ENCODE peak calls at places on chromosome 4, in four cellular contexts. H is uterus, U is A673, F is left ventricle myocardium inferior. I is an unnamed sample.

GRCh38 chr4:55385201-55385649 is 10.5 kb upstream of the TMEM165 start:
- DNase-seq in H (no peak), U (no peak), F (no peak), I (no peak)

GRCh38 chr4:186304816-186305520 is 39.0 kb downstream of the F11 start:
- DNase-seq in H (no peak), U (peak), F (no peak), I (no peak)

GRCh38 chr4:6506616-6507140 is 34.3 kb upstream of the PPP2R2C start:
- DNase-seq in H (no peak), U (no peak), F (no peak), I (no peak)

GRCh38 chr4:39950861-39951481 is 26.7 kb downstream of the PDS5A start:
- DNase-seq in H (no peak), U (no peak), F (no peak), I (no peak)

GRCh38 chr4:139669859-139670258 is 4.2 kb downstream of the MGST2 start:
- DNase-seq in H (no peak), U (no peak), F (no peak), I (no peak)

GRCh38 chr4:17138847-17139246 is 240.4 kb upstream of the LDB2 start:
- DNase-seq in H (no peak), U (no peak), F (no peak), I (no peak)

GRCh38 chr4:68375667-68376559 is 26.0 kb upstream of the YTHDC1 start:
- DNase-seq in H (no peak), U (peak), F (no peak), I (peak)

GRCh38 chr4:128803783-128804182 is 5.7 kb upstream of the JADE1 start:
- DNase-seq in H (no peak), U (no peak), F (no peak), I (no peak)

GRCh38 chr4:124953059-124953850 is 240.7 kb upstream of the ANKRD50 start:
- DNase-seq in H (no peak), U (peak), F (no peak), I (no peak)

GRCh38 chr4:186725422-186726149 is 1.9 kb upstream of the FAT1 start:
- DNase-seq in H (peak), U (peak), F (peak), I (peak)

GRCh38 chr4:74156521-74156920 is 1.4 kb upstream of the MTHFD2L start:
- DNase-seq in H (no peak), U (no peak), F (no peak), I (no peak)

GRCh38 chr4:26782830-26783202 is 77.8 kb upstream of the STIM2 start:
- DNase-seq in H (no peak), U (no peak), F (no peak), I (no peak)

GRCh38 chr4:78532046-78532445 is 19.5 kb upstream of the ANXA3 start:
- DNase-seq in H (no peak), U (no peak), F (no peak), I (no peak)

GRCh38 chr4:173446416-173446815 is 47.5 kb upstream of the SCRG1 start:
- DNase-seq in H (no peak), U (no peak), F (no peak), I (no peak)

GRCh38 chr4:111323916-111324315 is 701.0 kb upstream of the PITX2 start:
- DNase-seq in H (no peak), U (no peak), F (no peak), I (no peak)

GRCh38 chr4:14844059-14844458 is 158.2 kb upstream of the CPEB2 start:
- DNase-seq in H (no peak), U (no peak), F (no peak), I (no peak)
- TF ChIP-seq CTCF in H (no peak), U (no peak), F (no peak), I (no peak)

GRCh38 chr4:44495136-44495535 is 46.5 kb upstream of the KCTD8 start:
- DNase-seq in H (no peak), U (no peak), F (no peak), I (no peak)

GRCh38 chr4:44493924-44494323 is 45.3 kb upstream of the KCTD8 start:
- DNase-seq in H (no peak), U (peak), F (no peak), I (no peak)
- TF ChIP-seq CTCF in H (no peak), U (peak), F (peak), I (no peak)

GRCh38 chr4:102705391-102705935 is 55.3 kb downstream of the MANBA start:
- DNase-seq in H (no peak), U (no peak), F (no peak), I (no peak)
- TF ChIP-seq CTCF in H (no peak), U (no peak), F (no peak), I (no peak)

GRCh38 chr4:52619591-52619931 is 39.5 kb downstream of the USP46 start:
- DNase-seq in H (no peak), U (no peak), F (no peak), I (no peak)

GRCh38 chr4:52621567-52621966 is 37.5 kb downstream of the USP46 start:
- DNase-seq in H (no peak), U (no peak), F (no peak), I (no peak)

GRCh38 chr4:52617467-52618017 is 41.6 kb downstream of the USP46 start:
- DNase-seq in H (no peak), U (no peak), F (no peak), I (no peak)

GRCh38 chr4:52618795-52619590 is 40.1 kb downstream of the USP46 start:
- DNase-seq in H (no peak), U (no peak), F (no peak), I (no peak)

DNA sequence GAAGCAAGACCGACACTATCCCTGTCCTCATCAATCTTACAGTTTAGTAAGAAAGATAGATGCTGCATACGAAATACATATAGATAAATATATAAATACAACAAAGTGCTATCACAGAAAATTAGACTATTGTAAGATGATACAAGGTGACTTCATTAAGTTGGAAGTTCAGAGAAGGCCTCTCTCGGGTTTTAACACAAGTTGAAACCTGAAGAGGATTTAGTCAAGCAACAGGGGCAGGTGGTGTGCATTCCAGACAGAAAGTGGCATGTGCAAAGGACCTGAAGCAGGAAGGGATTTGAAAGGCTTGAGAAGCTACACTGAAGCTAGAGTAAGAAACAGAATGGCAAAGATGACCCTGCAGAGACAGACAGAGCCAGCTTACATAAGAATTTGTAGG is 36.5 kb downstream of the USP46 start:
- DNase-seq in H (no peak), U (no peak), F (no peak), I (no peak)
- TF ChIP-seq CTCF in H (no peak), U (no peak), F (no peak), I (no peak)

GRCh38 chr4:86898562-86898961 is 6.3 kb upstream of the C4orf36 start:
- DNase-seq in H (no peak), U (no peak), F (no peak), I (no peak)
- TF ChIP-seq CTCF in H (no peak), U (peak), F (peak), I (no peak)

GRCh38 chr4:28842271-28842670 is 1877.9 kb upstream of the PCDH7 start:
- DNase-seq in H (no peak), U (no peak), F (no peak), I (no peak)
- TF ChIP-seq CTCF in H (no peak), U (no peak), F (no peak), I (no peak)

DNA sequence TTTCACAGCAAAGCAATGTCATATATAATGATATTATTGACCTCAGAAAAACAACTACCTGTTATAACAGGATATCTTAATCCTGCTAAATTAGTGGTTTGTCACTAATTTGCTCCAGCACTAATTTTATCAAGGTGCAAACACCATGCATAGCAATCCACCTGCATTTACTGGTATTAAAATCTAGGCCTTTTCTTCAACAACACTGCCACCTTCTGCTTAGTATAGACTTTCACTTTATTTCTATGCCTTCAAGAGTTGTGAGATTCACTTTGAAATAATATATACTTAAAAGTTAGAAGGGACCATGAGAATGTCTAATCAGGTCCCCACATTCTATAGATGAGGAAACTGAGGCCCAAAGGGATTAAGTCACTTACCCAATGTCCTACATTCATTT is 82.1 kb upstream of the IQCM start:
- DNase-seq in H (no peak), U (peak), F (no peak), I (no peak)
- TF ChIP-seq CTCF in H (no peak), U (peak), F (peak), I (no peak)

GRCh38 chr4:4507923-4508322 is 33.9 kb downstream of the STX18 start:
- DNase-seq in H (no peak), U (peak), F (no peak), I (peak)
- TF ChIP-seq CTCF in H (peak), U (peak), F (peak), I (peak)